ENCODE peak calls at places on chromosome 22, in ten cellular contexts. One of them, this sample, is unnamed. For H3K36me3, the result is how much of the 10 kb centered on the place peaks cover.

GRCh38 chr22:41504397-41504796 is 35.5 kb downstream of the ACO2 start:
- DNase-seq in naive thymus-derived CD4-positive, alpha-beta T cell: no peak
- DNase-seq in GM23248: peak
- DNase-seq in thoracic aorta: peak
- DNase-seq in ovary: no peak
- DNase-seq in MM.1S: no peak
- DNase-seq in heart left ventricle: peak
- DNase-seq in neuronal stem cell: no peak
- DNase-seq in CD8-positive, alpha-beta memory T cell: no peak
- DNase-seq in Caco-2: no peak
- DNase-seq in this sample: no peak

GRCh38 chr22:20140107-20140445 is 8.5 kb downstream of the ZDHHC8 start:
- DNase-seq in naive thymus-derived CD4-positive, alpha-beta T cell: no peak
- DNase-seq in GM23248: no peak
- DNase-seq in thoracic aorta: no peak
- DNase-seq in ovary: no peak
- DNase-seq in MM.1S: no peak
- DNase-seq in heart left ventricle: no peak
- DNase-seq in neuronal stem cell: no peak
- DNase-seq in CD8-positive, alpha-beta memory T cell: no peak
- DNase-seq in Caco-2: no peak
- DNase-seq in this sample: no peak

GRCh38 chr22:48575567-48576332 is 1251.9 kb downstream of the BRD1 start:
- DNase-seq in naive thymus-derived CD4-positive, alpha-beta T cell: no peak
- DNase-seq in GM23248: no peak
- DNase-seq in thoracic aorta: no peak
- DNase-seq in ovary: peak
- DNase-seq in MM.1S: no peak
- DNase-seq in heart left ventricle: no peak
- DNase-seq in neuronal stem cell: no peak
- DNase-seq in CD8-positive, alpha-beta memory T cell: no peak
- DNase-seq in Caco-2: no peak
- DNase-seq in this sample: no peak

GRCh38 chr22:39348909-39349505 is 784 bp upstream of the SYNGR1 start:
- DNase-seq in naive thymus-derived CD4-positive, alpha-beta T cell: no peak
- DNase-seq in GM23248: no peak
- DNase-seq in thoracic aorta: no peak
- DNase-seq in ovary: peak
- DNase-seq in MM.1S: no peak
- DNase-seq in heart left ventricle: no peak
- DNase-seq in neuronal stem cell: no peak
- DNase-seq in CD8-positive, alpha-beta memory T cell: no peak
- DNase-seq in Caco-2: no peak
- DNase-seq in this sample: no peak

GRCh38 chr22:46091277-46091977 is 58.9 kb upstream of the PPARA start:
- DNase-seq in naive thymus-derived CD4-positive, alpha-beta T cell: no peak
- DNase-seq in GM23248: no peak
- DNase-seq in thoracic aorta: no peak
- DNase-seq in ovary: no peak
- DNase-seq in MM.1S: no peak
- DNase-seq in heart left ventricle: no peak
- DNase-seq in neuronal stem cell: no peak
- DNase-seq in CD8-positive, alpha-beta memory T cell: no peak
- DNase-seq in Caco-2: no peak
- DNase-seq in this sample: no peak

GRCh38 chr22:27580311-27580897 is 221.2 kb downstream of the MN1 start:
- DNase-seq in naive thymus-derived CD4-positive, alpha-beta T cell: no peak
- DNase-seq in GM23248: peak
- DNase-seq in thoracic aorta: no peak
- DNase-seq in ovary: no peak
- DNase-seq in MM.1S: no peak
- DNase-seq in heart left ventricle: no peak
- DNase-seq in neuronal stem cell: no peak
- DNase-seq in CD8-positive, alpha-beta memory T cell: no peak
- DNase-seq in Caco-2: no peak
- DNase-seq in this sample: peak

GRCh38 chr22:44195189-44195871 is 14.6 kb downstream of the PARVG start:
- DNase-seq in naive thymus-derived CD4-positive, alpha-beta T cell: no peak
- DNase-seq in GM23248: no peak
- DNase-seq in thoracic aorta: no peak
- DNase-seq in ovary: peak
- DNase-seq in MM.1S: peak
- DNase-seq in heart left ventricle: no peak
- DNase-seq in neuronal stem cell: no peak
- DNase-seq in CD8-positive, alpha-beta memory T cell: no peak
- DNase-seq in Caco-2: no peak
- DNase-seq in this sample: no peak

GRCh38 chr22:20803696-20804324 is 29.9 kb downstream of the SERPIND1 start:
- DNase-seq in naive thymus-derived CD4-positive, alpha-beta T cell: no peak
- DNase-seq in GM23248: peak
- DNase-seq in thoracic aorta: no peak
- DNase-seq in ovary: no peak
- DNase-seq in MM.1S: no peak
- DNase-seq in heart left ventricle: peak
- DNase-seq in neuronal stem cell: peak
- DNase-seq in CD8-positive, alpha-beta memory T cell: no peak
- DNase-seq in Caco-2: peak
- DNase-seq in this sample: peak

GRCh38 chr22:49502126-49502826 is 325.4 kb downstream of the BRD1 start:
- DNase-seq in naive thymus-derived CD4-positive, alpha-beta T cell: no peak
- DNase-seq in GM23248: no peak
- DNase-seq in thoracic aorta: no peak
- DNase-seq in ovary: no peak
- DNase-seq in MM.1S: no peak
- DNase-seq in heart left ventricle: no peak
- DNase-seq in neuronal stem cell: no peak
- DNase-seq in CD8-positive, alpha-beta memory T cell: no peak
- DNase-seq in Caco-2: peak
- DNase-seq in this sample: peak

GRCh38 chr22:41619979-41620645 is 731 bp downstream of the DESI1 start:
- DNase-seq in naive thymus-derived CD4-positive, alpha-beta T cell: peak
- DNase-seq in GM23248: peak
- DNase-seq in thoracic aorta: no peak
- DNase-seq in ovary: peak
- DNase-seq in MM.1S: peak
- DNase-seq in heart left ventricle: peak
- DNase-seq in neuronal stem cell: peak
- DNase-seq in CD8-positive, alpha-beta memory T cell: peak
- DNase-seq in Caco-2: peak
- DNase-seq in this sample: peak

GRCh38 chr22:46053563-46054090 is 76.7 kb upstream of the WNT7B start:
- DNase-seq in naive thymus-derived CD4-positive, alpha-beta T cell: peak
- DNase-seq in GM23248: peak
- DNase-seq in thoracic aorta: no peak
- DNase-seq in ovary: peak
- DNase-seq in MM.1S: peak
- DNase-seq in heart left ventricle: peak
- DNase-seq in neuronal stem cell: no peak
- DNase-seq in CD8-positive, alpha-beta memory T cell: peak
- DNase-seq in Caco-2: no peak
- DNase-seq in this sample: peak

GRCh38 chr22:29945435-29945834 is 62.5 kb downstream of the MTMR3 start:
- DNase-seq in naive thymus-derived CD4-positive, alpha-beta T cell: no peak
- DNase-seq in GM23248: no peak
- DNase-seq in thoracic aorta: no peak
- DNase-seq in ovary: no peak
- DNase-seq in MM.1S: no peak
- DNase-seq in heart left ventricle: no peak
- DNase-seq in neuronal stem cell: no peak
- DNase-seq in CD8-positive, alpha-beta memory T cell: no peak
- DNase-seq in Caco-2: no peak
- DNase-seq in this sample: no peak

GRCh38 chr22:29940526-29940925 is 57.6 kb downstream of the MTMR3 start:
- DNase-seq in naive thymus-derived CD4-positive, alpha-beta T cell: no peak
- DNase-seq in GM23248: no peak
- DNase-seq in thoracic aorta: no peak
- DNase-seq in ovary: no peak
- DNase-seq in MM.1S: no peak
- DNase-seq in heart left ventricle: no peak
- DNase-seq in neuronal stem cell: no peak
- DNase-seq in CD8-positive, alpha-beta memory T cell: no peak
- DNase-seq in Caco-2: no peak
- DNase-seq in this sample: no peak

GRCh38 chr22:29947410-29948387 is 64.7 kb downstream of the MTMR3 start:
- DNase-seq in naive thymus-derived CD4-positive, alpha-beta T cell: no peak
- DNase-seq in GM23248: peak
- DNase-seq in thoracic aorta: no peak
- DNase-seq in ovary: no peak
- DNase-seq in MM.1S: no peak
- DNase-seq in heart left ventricle: no peak
- DNase-seq in neuronal stem cell: no peak
- DNase-seq in CD8-positive, alpha-beta memory T cell: no peak
- DNase-seq in Caco-2: no peak
- DNase-seq in this sample: no peak

GRCh38 chr22:29946220-29946619 is 63.2 kb downstream of the MTMR3 start:
- DNase-seq in naive thymus-derived CD4-positive, alpha-beta T cell: no peak
- DNase-seq in GM23248: no peak
- DNase-seq in thoracic aorta: no peak
- DNase-seq in ovary: no peak
- DNase-seq in MM.1S: no peak
- DNase-seq in heart left ventricle: no peak
- DNase-seq in neuronal stem cell: no peak
- DNase-seq in CD8-positive, alpha-beta memory T cell: no peak
- DNase-seq in Caco-2: no peak
- DNase-seq in this sample: no peak

GRCh38 chr22:29944339-29944738 is 61.4 kb downstream of the MTMR3 start:
- DNase-seq in naive thymus-derived CD4-positive, alpha-beta T cell: no peak
- DNase-seq in GM23248: peak
- DNase-seq in thoracic aorta: no peak
- DNase-seq in ovary: no peak
- DNase-seq in MM.1S: no peak
- DNase-seq in heart left ventricle: no peak
- DNase-seq in neuronal stem cell: no peak
- DNase-seq in CD8-positive, alpha-beta memory T cell: no peak
- DNase-seq in Caco-2: no peak
- DNase-seq in this sample: no peak
- H3K4me3 ChIP-seq in naive thymus-derived CD4-positive, alpha-beta T cell: no peak
- H3K4me3 ChIP-seq in GM23248: peak
- H3K4me3 ChIP-seq in thoracic aorta: no peak
- H3K4me3 ChIP-seq in ovary: no peak
- H3K4me3 ChIP-seq in MM.1S: no peak
- H3K4me3 ChIP-seq in heart left ventricle: no peak
- H3K4me3 ChIP-seq in neuronal stem cell: no peak
- H3K4me3 ChIP-seq in CD8-positive, alpha-beta memory T cell: no peak
- H3K4me3 ChIP-seq in Caco-2: no peak
- H3K4me3 ChIP-seq in this sample: no peak

GRCh38 chr22:37862570-37863325 is 13.5 kb downstream of the EIF3L start:
- DNase-seq in naive thymus-derived CD4-positive, alpha-beta T cell: no peak
- DNase-seq in GM23248: peak
- DNase-seq in thoracic aorta: no peak
- DNase-seq in ovary: no peak
- DNase-seq in MM.1S: no peak
- DNase-seq in heart left ventricle: no peak
- DNase-seq in neuronal stem cell: no peak
- DNase-seq in CD8-positive, alpha-beta memory T cell: no peak
- DNase-seq in Caco-2: no peak
- DNase-seq in this sample: no peak

GRCh38 chr22:37860796-37861421 is 11.7 kb downstream of the EIF3L start:
- DNase-seq in naive thymus-derived CD4-positive, alpha-beta T cell: no peak
- DNase-seq in GM23248: no peak
- DNase-seq in thoracic aorta: no peak
- DNase-seq in ovary: no peak
- DNase-seq in MM.1S: no peak
- DNase-seq in heart left ventricle: no peak
- DNase-seq in neuronal stem cell: no peak
- DNase-seq in CD8-positive, alpha-beta memory T cell: no peak
- DNase-seq in Caco-2: no peak
- DNase-seq in this sample: no peak

GRCh38 chr22:37870273-37870672 is 21.1 kb downstream of the EIF3L start:
- DNase-seq in naive thymus-derived CD4-positive, alpha-beta T cell: no peak
- DNase-seq in GM23248: no peak
- DNase-seq in thoracic aorta: no peak
- DNase-seq in ovary: no peak
- DNase-seq in MM.1S: no peak
- DNase-seq in heart left ventricle: no peak
- DNase-seq in neuronal stem cell: no peak
- DNase-seq in CD8-positive, alpha-beta memory T cell: no peak
- DNase-seq in Caco-2: no peak
- DNase-seq in this sample: no peak

GRCh38 chr22:37865510-37865909 is 16.3 kb downstream of the EIF3L start:
- DNase-seq in naive thymus-derived CD4-positive, alpha-beta T cell: no peak
- DNase-seq in GM23248: no peak
- DNase-seq in thoracic aorta: no peak
- DNase-seq in ovary: no peak
- DNase-seq in MM.1S: no peak
- DNase-seq in heart left ventricle: no peak
- DNase-seq in neuronal stem cell: no peak
- DNase-seq in CD8-positive, alpha-beta memory T cell: no peak
- DNase-seq in Caco-2: no peak
- DNase-seq in this sample: no peak
- H3K36me3 ChIP-seq in naive thymus-derived CD4-positive, alpha-beta T cell: half or more
- H3K36me3 ChIP-seq in GM23248: half or more
- H3K36me3 ChIP-seq in thoracic aorta: half or more
- H3K36me3 ChIP-seq in ovary: under half
- H3K36me3 ChIP-seq in MM.1S: under half
- H3K36me3 ChIP-seq in heart left ventricle: half or more
- H3K36me3 ChIP-seq in neuronal stem cell: half or more
- H3K36me3 ChIP-seq in CD8-positive, alpha-beta memory T cell: half or more
- H3K36me3 ChIP-seq in Caco-2: under half
- H3K36me3 ChIP-seq in this sample: half or more

DNA sequence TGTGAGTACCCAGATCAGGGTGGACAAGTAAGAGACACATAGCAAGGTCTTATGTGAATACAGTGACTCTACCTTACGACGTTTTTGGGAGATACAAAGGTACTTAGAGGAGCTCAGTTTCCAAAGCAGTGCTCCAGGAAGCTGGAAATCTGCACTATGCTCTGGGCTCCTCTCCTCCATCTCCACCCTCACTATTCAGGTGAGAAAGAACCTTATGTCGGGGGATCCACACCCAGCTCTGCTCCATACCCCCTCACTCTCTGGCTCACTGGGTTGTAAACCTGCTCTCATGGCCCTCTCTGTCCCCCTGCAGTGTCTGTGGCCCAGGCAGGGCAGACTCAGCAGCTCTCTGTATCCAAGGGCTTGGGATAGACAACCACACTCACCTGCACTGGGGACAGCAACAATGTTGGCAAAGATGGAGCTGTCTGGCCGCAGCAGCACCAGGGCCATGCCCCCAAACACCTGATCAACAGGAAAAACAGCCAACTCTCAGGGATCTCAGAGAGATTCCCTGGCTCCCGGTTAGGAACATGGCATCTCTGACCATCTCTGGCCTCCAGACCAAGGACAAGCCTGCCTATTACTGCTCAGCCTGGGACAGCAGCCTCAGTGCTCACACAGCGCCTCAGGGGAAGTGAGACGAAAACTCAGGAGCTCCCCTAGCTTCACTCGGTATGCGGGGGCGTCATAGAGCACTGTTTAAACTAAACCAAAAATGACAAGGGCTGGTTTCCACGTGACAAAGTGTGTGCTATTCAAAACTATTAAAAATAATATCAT is 60.9 kb upstream of the TOP3B start:
- DNase-seq in naive thymus-derived CD4-positive, alpha-beta T cell: no peak
- DNase-seq in GM23248: no peak
- DNase-seq in thoracic aorta: no peak
- DNase-seq in ovary: no peak
- DNase-seq in MM.1S: no peak
- DNase-seq in heart left ventricle: no peak
- DNase-seq in neuronal stem cell: no peak
- DNase-seq in CD8-positive, alpha-beta memory T cell: no peak
- DNase-seq in Caco-2: no peak
- DNase-seq in this sample: no peak
- H3K4me3 ChIP-seq in naive thymus-derived CD4-positive, alpha-beta T cell: no peak
- H3K4me3 ChIP-seq in GM23248: no peak
- H3K4me3 ChIP-seq in thoracic aorta: no peak
- H3K4me3 ChIP-seq in ovary: no peak
- H3K4me3 ChIP-seq in MM.1S: no peak
- H3K4me3 ChIP-seq in heart left ventricle: no peak
- H3K4me3 ChIP-seq in neuronal stem cell: no peak
- H3K4me3 ChIP-seq in CD8-positive, alpha-beta memory T cell: no peak
- H3K4me3 ChIP-seq in Caco-2: no peak
- H3K4me3 ChIP-seq in this sample: no peak

GRCh38 chr22:17868771-17869170 is 94.5 kb upstream of the BID start:
- DNase-seq in naive thymus-derived CD4-positive, alpha-beta T cell: no peak
- DNase-seq in GM23248: no peak
- DNase-seq in thoracic aorta: no peak
- DNase-seq in ovary: no peak
- DNase-seq in MM.1S: no peak
- DNase-seq in heart left ventricle: no peak
- DNase-seq in neuronal stem cell: no peak
- DNase-seq in CD8-positive, alpha-beta memory T cell: no peak
- DNase-seq in Caco-2: no peak
- DNase-seq in this sample: no peak
- H3K36me3 ChIP-seq in naive thymus-derived CD4-positive, alpha-beta T cell: under half
- H3K36me3 ChIP-seq in GM23248: under half
- H3K36me3 ChIP-seq in thoracic aorta: half or more
- H3K36me3 ChIP-seq in ovary: under half
- H3K36me3 ChIP-seq in MM.1S: under half
- H3K36me3 ChIP-seq in heart left ventricle: half or more
- H3K36me3 ChIP-seq in neuronal stem cell: under half
- H3K36me3 ChIP-seq in CD8-positive, alpha-beta memory T cell: under half
- H3K36me3 ChIP-seq in Caco-2: under half
- H3K36me3 ChIP-seq in this sample: half or more